ENCODE peak calls at places on chromosomes 6 and 20, in nine cellular contexts. One of them, this sample, is unnamed.

GRCh38 chr6:31441368-31442267 is 38.2 kb downstream of the MICA start:
- DNase-seq in OCI-LY7: peak; percentile 78
- DNase-seq in left ventricle myocardium inferior: peak; percentile 84
- DNase-seq in IMR-90: peak; percentile 34
- DNase-seq in H9: peak; percentile 87
- DNase-seq in mucosa of descending colon: peak; percentile 87
- DNase-seq in psoas muscle: peak; percentile 89
- DNase-seq in small intestine: peak; percentile 76
- DNase-seq in PC-3: peak; percentile 66
- DNase-seq in this sample: peak; percentile 27

GRCh38 chr20:1415667-1416468 is 23.0 kb upstream of the FKBP1A start:
- DNase-seq in OCI-LY7: no peak
- DNase-seq in left ventricle myocardium inferior: no peak
- DNase-seq in IMR-90: peak; percentile 97
- DNase-seq in H9: no peak
- DNase-seq in mucosa of descending colon: no peak
- DNase-seq in psoas muscle: no peak
- DNase-seq in small intestine: peak; percentile 83
- DNase-seq in PC-3: peak; percentile 99
- DNase-seq in this sample: peak; percentile 64

GRCh38 chr6:161409353-161409752 is 135.5 kb upstream of the AGPAT4 start:
- DNase-seq in OCI-LY7: no peak
- DNase-seq in left ventricle myocardium inferior: no peak
- DNase-seq in IMR-90: no peak
- DNase-seq in H9: no peak
- DNase-seq in mucosa of descending colon: no peak
- DNase-seq in psoas muscle: no peak
- DNase-seq in small intestine: no peak
- DNase-seq in PC-3: no peak
- DNase-seq in this sample: no peak

GRCh38 chr20:46169245-46170171 is 51.4 kb downstream of the CD40 start:
- DNase-seq in OCI-LY7: no peak
- DNase-seq in left ventricle myocardium inferior: no peak
- DNase-seq in IMR-90: no peak
- DNase-seq in H9: no peak
- DNase-seq in mucosa of descending colon: no peak
- DNase-seq in psoas muscle: no peak
- DNase-seq in small intestine: no peak
- DNase-seq in PC-3: no peak
- DNase-seq in this sample: no peak

GRCh38 chr6:142118926-142119325 is 13.8 kb upstream of the GJE1 start:
- DNase-seq in OCI-LY7: no peak
- DNase-seq in left ventricle myocardium inferior: no peak
- DNase-seq in IMR-90: peak; percentile 23
- DNase-seq in H9: no peak
- DNase-seq in mucosa of descending colon: no peak
- DNase-seq in psoas muscle: no peak
- DNase-seq in small intestine: no peak
- DNase-seq in PC-3: no peak
- DNase-seq in this sample: no peak

GRCh38 chr6:142943746-142944125 is 1.2 kb downstream of the HIVEP2 start:
- DNase-seq in OCI-LY7: peak; percentile 84
- DNase-seq in left ventricle myocardium inferior: no peak
- DNase-seq in IMR-90: peak; percentile 48
- DNase-seq in H9: no peak
- DNase-seq in mucosa of descending colon: peak; percentile 40
- DNase-seq in psoas muscle: no peak
- DNase-seq in small intestine: peak; percentile 35
- DNase-seq in PC-3: peak; percentile 23
- DNase-seq in this sample: no peak

GRCh38 chr6:11644071-11644470 is 106.5 kb downstream of the TMEM170B start:
- DNase-seq in OCI-LY7: no peak
- DNase-seq in left ventricle myocardium inferior: no peak
- DNase-seq in IMR-90: no peak
- DNase-seq in H9: no peak
- DNase-seq in mucosa of descending colon: no peak
- DNase-seq in psoas muscle: no peak
- DNase-seq in small intestine: no peak
- DNase-seq in PC-3: no peak
- DNase-seq in this sample: no peak

GRCh38 chr6:144033816-144034540 is 25.9 kb upstream of the PLAGL1 start:
- DNase-seq in OCI-LY7: no peak
- DNase-seq in left ventricle myocardium inferior: no peak
- DNase-seq in IMR-90: peak; percentile 69
- DNase-seq in H9: no peak
- DNase-seq in mucosa of descending colon: no peak
- DNase-seq in psoas muscle: no peak
- DNase-seq in small intestine: no peak
- DNase-seq in PC-3: peak; percentile 42
- DNase-seq in this sample: peak; percentile 16

GRCh38 chr6:144362042-144363018 is 77.2 kb downstream of the UTRN start:
- DNase-seq in OCI-LY7: no peak
- DNase-seq in left ventricle myocardium inferior: peak; percentile 36
- DNase-seq in IMR-90: no peak
- DNase-seq in H9: no peak
- DNase-seq in mucosa of descending colon: no peak
- DNase-seq in psoas muscle: no peak
- DNase-seq in small intestine: no peak
- DNase-seq in PC-3: no peak
- DNase-seq in this sample: no peak

GRCh38 chr6:31521835-31522234 is 6.9 kb upstream of the MCCD1 start:
- DNase-seq in OCI-LY7: no peak
- DNase-seq in left ventricle myocardium inferior: no peak
- DNase-seq in IMR-90: no peak
- DNase-seq in H9: no peak
- DNase-seq in mucosa of descending colon: no peak
- DNase-seq in psoas muscle: no peak
- DNase-seq in small intestine: no peak
- DNase-seq in PC-3: no peak
- DNase-seq in this sample: no peak

GRCh38 chr6:157561037-157561790 is 180.2 kb downstream of the ZDHHC14 start:
- DNase-seq in OCI-LY7: peak; percentile 81
- DNase-seq in left ventricle myocardium inferior: no peak
- DNase-seq in IMR-90: no peak
- DNase-seq in H9: no peak
- DNase-seq in mucosa of descending colon: no peak
- DNase-seq in psoas muscle: no peak
- DNase-seq in small intestine: peak; percentile 43
- DNase-seq in PC-3: no peak
- DNase-seq in this sample: no peak

GRCh38 chr20:56202493-56203077 is 45.9 kb upstream of the MC3R start:
- DNase-seq in OCI-LY7: peak; percentile 1
- DNase-seq in left ventricle myocardium inferior: no peak
- DNase-seq in IMR-90: no peak
- DNase-seq in H9: no peak
- DNase-seq in mucosa of descending colon: no peak
- DNase-seq in psoas muscle: no peak
- DNase-seq in small intestine: no peak
- DNase-seq in PC-3: peak; percentile 64
- DNase-seq in this sample: no peak

GRCh38 chr20:56195946-56196345 is 52.6 kb upstream of the MC3R start:
- DNase-seq in OCI-LY7: no peak
- DNase-seq in left ventricle myocardium inferior: no peak
- DNase-seq in IMR-90: no peak
- DNase-seq in H9: no peak
- DNase-seq in mucosa of descending colon: no peak
- DNase-seq in psoas muscle: no peak
- DNase-seq in small intestine: no peak
- DNase-seq in PC-3: no peak
- DNase-seq in this sample: no peak

GRCh38 chr20:56204206-56204605 is 44.3 kb upstream of the MC3R start:
- DNase-seq in OCI-LY7: no peak
- DNase-seq in left ventricle myocardium inferior: no peak
- DNase-seq in IMR-90: no peak
- DNase-seq in H9: no peak
- DNase-seq in mucosa of descending colon: no peak
- DNase-seq in psoas muscle: no peak
- DNase-seq in small intestine: no peak
- DNase-seq in PC-3: no peak
- DNase-seq in this sample: no peak

GRCh38 chr20:56205350-56205749 is 43.2 kb upstream of the MC3R start:
- DNase-seq in OCI-LY7: no peak
- DNase-seq in left ventricle myocardium inferior: no peak
- DNase-seq in IMR-90: no peak
- DNase-seq in H9: no peak
- DNase-seq in mucosa of descending colon: no peak
- DNase-seq in psoas muscle: no peak
- DNase-seq in small intestine: no peak
- DNase-seq in PC-3: no peak
- DNase-seq in this sample: no peak

DNA sequence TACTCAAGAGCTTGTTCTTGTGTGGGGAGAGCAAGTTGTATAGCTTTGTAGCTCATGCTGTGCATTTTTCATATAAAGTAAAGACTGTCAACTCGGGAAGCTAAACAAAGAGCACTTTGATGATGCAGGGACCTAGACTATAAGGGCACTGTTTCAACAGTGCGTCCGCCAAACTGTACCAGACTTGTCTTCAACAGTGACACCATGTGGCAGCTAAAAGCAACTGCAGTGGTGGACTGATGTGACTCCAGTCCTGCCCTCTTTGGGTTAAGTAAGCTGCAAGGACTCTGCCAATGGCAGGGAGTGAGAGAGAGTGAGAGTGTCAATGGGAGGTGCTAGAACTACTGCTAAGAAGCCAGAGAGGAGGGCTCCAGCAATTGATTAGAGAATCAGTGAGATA is 48.1 kb upstream of the MC3R start:
- DNase-seq in OCI-LY7: peak; percentile 33
- DNase-seq in left ventricle myocardium inferior: no peak
- DNase-seq in IMR-90: no peak
- DNase-seq in H9: no peak
- DNase-seq in mucosa of descending colon: no peak
- DNase-seq in psoas muscle: no peak
- DNase-seq in small intestine: no peak
- DNase-seq in PC-3: peak; percentile 6
- DNase-seq in this sample: no peak
- H3K9me3 ChIP-seq in OCI-LY7: peaks cover 20% of the 10 kb centered on the region
- H3K9me3 ChIP-seq in left ventricle myocardium inferior: peaks cover 25% of the 10 kb centered on the region
- H3K9me3 ChIP-seq in IMR-90: peaks cover 13% of the 10 kb centered on the region
- H3K9me3 ChIP-seq in H9: peaks cover 76% of the 10 kb centered on the region
- H3K9me3 ChIP-seq in mucosa of descending colon: peaks cover 19% of the 10 kb centered on the region
- H3K9me3 ChIP-seq in psoas muscle: peaks cover 5% of the 10 kb centered on the region
- H3K9me3 ChIP-seq in small intestine: peaks cover 3% of the 10 kb centered on the region
- H3K9me3 ChIP-seq in PC-3: peaks cover 20% of the 10 kb centered on the region
- H3K9me3 ChIP-seq in this sample: peaks cover 17% of the 10 kb centered on the region

GRCh38 chr6:155936127-155936526 is 480.5 kb upstream of the NOX3 start:
- DNase-seq in OCI-LY7: no peak
- DNase-seq in left ventricle myocardium inferior: no peak
- DNase-seq in IMR-90: no peak
- DNase-seq in H9: no peak
- DNase-seq in mucosa of descending colon: no peak
- DNase-seq in psoas muscle: no peak
- DNase-seq in small intestine: no peak
- DNase-seq in PC-3: no peak
- DNase-seq in this sample: no peak
- H3K9me3 ChIP-seq in OCI-LY7: no peaks in the 10 kb centered on the region
- H3K9me3 ChIP-seq in left ventricle myocardium inferior: peaks cover 1% of the 10 kb centered on the region
- H3K9me3 ChIP-seq in IMR-90: peaks cover 2% of the 10 kb centered on the region
- H3K9me3 ChIP-seq in H9: no peaks in the 10 kb centered on the region
- H3K9me3 ChIP-seq in mucosa of descending colon: no peaks in the 10 kb centered on the region
- H3K9me3 ChIP-seq in psoas muscle: no peaks in the 10 kb centered on the region
- H3K9me3 ChIP-seq in small intestine: no peaks in the 10 kb centered on the region
- H3K9me3 ChIP-seq in PC-3: no peaks in the 10 kb centered on the region
- H3K9me3 ChIP-seq in this sample: no peaks in the 10 kb centered on the region

GRCh38 chr20:187733-188132 is 1.8 kb downstream of the DEFB128 start:
- DNase-seq in OCI-LY7: no peak
- DNase-seq in left ventricle myocardium inferior: no peak
- DNase-seq in IMR-90: no peak
- DNase-seq in H9: no peak
- DNase-seq in mucosa of descending colon: no peak
- DNase-seq in psoas muscle: no peak
- DNase-seq in small intestine: no peak
- DNase-seq in PC-3: no peak
- DNase-seq in this sample: no peak
- H3K9me3 ChIP-seq in OCI-LY7: no peaks in the 10 kb centered on the region
- H3K9me3 ChIP-seq in left ventricle myocardium inferior: peaks cover 27% of the 10 kb centered on the region
- H3K9me3 ChIP-seq in IMR-90: no peaks in the 10 kb centered on the region
- H3K9me3 ChIP-seq in H9: peaks cover 18% of the 10 kb centered on the region
- H3K9me3 ChIP-seq in mucosa of descending colon: no peaks in the 10 kb centered on the region
- H3K9me3 ChIP-seq in psoas muscle: no peaks in the 10 kb centered on the region
- H3K9me3 ChIP-seq in small intestine: no peaks in the 10 kb centered on the region
- H3K9me3 ChIP-seq in PC-3: peaks cover 6% of the 10 kb centered on the region
- H3K9me3 ChIP-seq in this sample: no peaks in the 10 kb centered on the region

GRCh38 chr20:41587956-41588355 is 30.2 kb downstream of the CHD6 start:
- DNase-seq in OCI-LY7: no peak
- DNase-seq in left ventricle myocardium inferior: no peak
- DNase-seq in IMR-90: peak; percentile 69
- DNase-seq in H9: no peak
- DNase-seq in mucosa of descending colon: no peak
- DNase-seq in psoas muscle: no peak
- DNase-seq in small intestine: no peak
- DNase-seq in PC-3: peak; percentile 78
- DNase-seq in this sample: peak; percentile 13

GRCh38 chr20:41594514-41595322 is 23.5 kb downstream of the CHD6 start:
- DNase-seq in OCI-LY7: no peak
- DNase-seq in left ventricle myocardium inferior: no peak
- DNase-seq in IMR-90: no peak
- DNase-seq in H9: no peak
- DNase-seq in mucosa of descending colon: no peak
- DNase-seq in psoas muscle: no peak
- DNase-seq in small intestine: no peak
- DNase-seq in PC-3: no peak
- DNase-seq in this sample: no peak

GRCh38 chr20:41587523-41587922 is 30.7 kb downstream of the CHD6 start:
- DNase-seq in OCI-LY7: no peak
- DNase-seq in left ventricle myocardium inferior: no peak
- DNase-seq in IMR-90: no peak
- DNase-seq in H9: no peak
- DNase-seq in mucosa of descending colon: no peak
- DNase-seq in psoas muscle: no peak
- DNase-seq in small intestine: no peak
- DNase-seq in PC-3: no peak
- DNase-seq in this sample: no peak

GRCh38 chr20:41586784-41587183 is 31.4 kb downstream of the CHD6 start:
- DNase-seq in OCI-LY7: no peak
- DNase-seq in left ventricle myocardium inferior: no peak
- DNase-seq in IMR-90: no peak
- DNase-seq in H9: no peak
- DNase-seq in mucosa of descending colon: no peak
- DNase-seq in psoas muscle: no peak
- DNase-seq in small intestine: no peak
- DNase-seq in PC-3: no peak
- DNase-seq in this sample: no peak

DNA sequence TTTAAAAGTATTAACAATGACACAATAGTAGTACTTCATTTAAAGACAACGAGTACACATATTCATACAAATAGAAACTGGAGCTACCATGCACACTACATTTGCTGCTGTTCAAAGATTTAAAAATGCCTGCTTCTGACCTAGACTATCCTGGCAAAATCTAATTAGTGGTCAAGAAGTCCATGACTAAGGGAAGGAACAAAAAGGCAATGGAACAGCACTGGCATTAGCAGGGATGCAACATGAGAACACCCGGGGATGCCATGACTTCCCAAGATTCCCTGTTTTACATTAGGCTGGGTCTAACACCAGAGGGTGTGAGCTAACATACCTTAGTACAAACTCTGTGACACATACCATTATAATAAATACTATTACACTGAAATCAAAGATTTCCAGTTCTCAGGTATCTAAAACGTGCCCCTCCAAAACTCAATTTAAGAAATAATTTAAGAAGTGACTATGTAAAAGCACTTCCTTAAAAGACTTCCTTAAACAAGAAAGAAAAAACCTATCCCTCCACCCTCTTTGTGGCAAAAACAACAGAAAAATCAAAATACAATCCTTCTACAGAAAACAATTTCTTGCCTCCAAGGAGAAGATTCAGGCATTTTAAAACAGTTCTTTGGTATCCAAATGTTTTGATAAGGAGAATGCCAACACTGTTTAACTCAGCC is 25.5 kb downstream of the CHD6 start:
- DNase-seq in OCI-LY7: no peak
- DNase-seq in left ventricle myocardium inferior: no peak
- DNase-seq in IMR-90: no peak
- DNase-seq in H9: no peak
- DNase-seq in mucosa of descending colon: no peak
- DNase-seq in psoas muscle: no peak
- DNase-seq in small intestine: no peak
- DNase-seq in PC-3: no peak
- DNase-seq in this sample: no peak
- H3K9me3 ChIP-seq in OCI-LY7: peaks cover 28% of the 10 kb centered on the region
- H3K9me3 ChIP-seq in left ventricle myocardium inferior: peaks cover 42% of the 10 kb centered on the region
- H3K9me3 ChIP-seq in IMR-90: peaks cover 12% of the 10 kb centered on the region
- H3K9me3 ChIP-seq in H9: peaks cover 10% of the 10 kb centered on the region
- H3K9me3 ChIP-seq in mucosa of descending colon: peaks cover 29% of the 10 kb centered on the region
- H3K9me3 ChIP-seq in psoas muscle: peaks cover 11% of the 10 kb centered on the region
- H3K9me3 ChIP-seq in small intestine: peaks cover 2% of the 10 kb centered on the region
- H3K9me3 ChIP-seq in PC-3: peaks cover 11% of the 10 kb centered on the region
- H3K9me3 ChIP-seq in this sample: peaks cover 20% of the 10 kb centered on the region